ENCODE peak calls at places on chromosomes 13 and 19, in six cellular contexts. K is epithelial cell of prostate; W is A549; L is GM23338; R is left ventricle myocardium inferior; N is activated CD4-positive, alpha-beta T cell treated with anti-CD3 and anti-CD28 coated beads, Interleukin-2, amount 10 ng/mL, durations not matched to agents 7 days and 5 days. O is an unnamed sample.

GRCh38 chr19:17246681-17247425 is 1.1 kb upstream of the NR2F6 start:
- DNase-seq in K (no peak), W (no peak), L (peak; percentile 59), R (peak; percentile 49), N (no peak), O (no peak)

GRCh38 chr13:107258599-107259187 is 690.8 kb upstream of the ARGLU1 start:
- DNase-seq in K (peak; percentile 83), W (no peak), L (no peak), R (no peak), N (no peak), O (peak; percentile 75)

GRCh38 chr13:99122171-99122570 is 78.5 kb upstream of the UBAC2 start:
- DNase-seq in K (no peak), W (no peak), L (no peak), R (no peak), N (no peak), O (peak; percentile 45)

GRCh38 chr19:17530586-17530985 is 19.1 kb downstream of the PGLS start:
- DNase-seq in K (no peak), W (no peak), L (peak; percentile 73), R (no peak), N (no peak), O (no peak)

GRCh38 chr19:17205237-17206140 is 9.7 kb upstream of the USE1 start:
- DNase-seq in K (no peak), W (peak; percentile 57), L (peak; percentile 90), R (peak; percentile 47), N (peak; percentile 69), O (no peak)

GRCh38 chr13:43567608-43568007 is 219.2 kb downstream of the ENOX1 start:
- DNase-seq in K (no peak), W (no peak), L (no peak), R (no peak), N (no peak), O (no peak)

GRCh38 chr13:58960909-58961308 is 1202.8 kb downstream of the DIAPH3 start:
- DNase-seq in K (no peak), W (no peak), L (peak; percentile 45), R (no peak), N (no peak), O (no peak)

GRCh38 chr13:32538234-32538620 is 368 bp downstream of the N4BP2L2 start:
- DNase-seq in K (peak; percentile 10), W (peak; percentile 8), L (no peak), R (peak; percentile 18), N (no peak), O (no peak)

GRCh38 chr13:104592127-104592526 is 1525.9 kb upstream of the SLC10A2 start:
- DNase-seq in K (peak; percentile 33), W (no peak), L (no peak), R (no peak), N (no peak), O (no peak)

GRCh38 chr13:44967656-44968451 is 21.4 kb downstream of the NUFIP1 start:
- DNase-seq in K (no peak), W (no peak), L (no peak), R (no peak), N (no peak), O (no peak)

GRCh38 chr19:46984077-46985010 is 35.3 kb upstream of the NPAS1 start:
- DNase-seq in K (peak; percentile 16), W (peak; percentile 59), L (no peak), R (peak; percentile 61), N (no peak), O (no peak)

GRCh38 chr19:14476663-14477401 is 1.7 kb upstream of the PTGER1 start:
- DNase-seq in K (peak; percentile 39), W (peak; percentile 65), L (no peak), R (no peak), N (no peak), O (no peak)

GRCh38 chr13:31161583-31162150 is at the start of gene HSPH1:
- DNase-seq in K (peak; percentile 92), W (peak; percentile 82), L (peak; percentile 98), R (peak; percentile 99), N (peak; percentile 99), O (peak; percentile 98)

GRCh38 chr19:18291590-18292459 is 10.4 kb upstream of the JUND start:
- DNase-seq in K (no peak), W (peak; percentile 65), L (peak; percentile 86), R (peak; percentile 86), N (peak; percentile 84), O (peak; percentile 87)

GRCh38 chr19:18468517-18468916 is 30.6 kb upstream of the ISYNA1 start:
- DNase-seq in K (no peak), W (no peak), L (no peak), R (no peak), N (no peak), O (no peak)

GRCh38 chr13:110444226-110444653 is 117.3 kb downstream of the RAB20 start:
- DNase-seq in K (no peak), W (no peak), L (no peak), R (peak; percentile 31), N (no peak), O (peak; percentile 79)

GRCh38 chr19:45769821-45770191 is 754 bp upstream of the SIX5 start:
- DNase-seq in K (no peak), W (peak; percentile 41), L (peak; percentile 44), R (no peak), N (peak; percentile 62), O (no peak)

GRCh38 chr19:51799311-51799997 is 4.5 kb downstream of the FPR3 start:
- DNase-seq in K (peak; percentile 76), W (no peak), L (no peak), R (peak; percentile 89), N (no peak), O (peak; percentile 61)

GRCh38 chr13:112722433-112723250 is 32.8 kb downstream of the ATP11A start:
- DNase-seq in K (no peak), W (peak; percentile 61), L (peak; percentile 44), R (peak; percentile 55), N (no peak), O (peak; percentile 62)

GRCh38 chr13:76038920-76039716 is 403.0 kb downstream of the LMO7 start:
- DNase-seq in K (no peak), W (no peak), L (peak; percentile 72), R (no peak), N (no peak), O (no peak)

GRCh38 chr13:110910013-110910890 is 4.6 kb downstream of the ANKRD10 start:
- DNase-seq in K (no peak), W (no peak), L (no peak), R (no peak), N (no peak), O (peak; percentile 55)

GRCh38 chr13:26601669-26602068 is 44.2 kb downstream of the WASF3 start:
- DNase-seq in K (no peak), W (no peak), L (no peak), R (no peak), N (peak; percentile 39), O (no peak)

GRCh38 chr13:107031691-107032090 is 463.8 kb upstream of the ARGLU1 start:
- DNase-seq in K (no peak), W (no peak), L (no peak), R (no peak), N (no peak), O (no peak)

GRCh38 chr13:113118328-113119021 is 4.1 kb upstream of the F10 start:
- DNase-seq in K (no peak), W (no peak), L (no peak), R (no peak), N (no peak), O (no peak)

GRCh38 chr19:801030-801860 is 4.0 kb downstream of the PTBP1 start:
- DNase-seq in K (no peak), W (no peak), L (peak; percentile 15), R (peak; percentile 88), N (no peak), O (peak; percentile 47)

GRCh38 chr19:51339313-51339686 is 2.6 kb downstream of the VSIG10L start:
- DNase-seq in K (no peak), W (peak; percentile 55), L (peak; percentile 91), R (no peak), N (no peak), O (no peak)

GRCh38 chr13:100443278-100443997 is 145.2 kb downstream of the GGACT start:
- DNase-seq in K (no peak), W (no peak), L (no peak), R (no peak), N (no peak), O (no peak)

GRCh38 chr19:52673014-52673413 is 34.9 kb upstream of the ZNF83 start:
- DNase-seq in K (no peak), W (no peak), L (no peak), R (no peak), N (no peak), O (no peak)

GRCh38 chr19:4597975-4598671 is 38.6 kb upstream of the SEMA6B start:
- DNase-seq in K (no peak), W (peak; percentile 78), L (peak; percentile 87), R (no peak), N (peak; percentile 47), O (no peak)

GRCh38 chr19:2680808-2681207 is 21.7 kb downstream of the GNG7 start:
- DNase-seq in K (no peak), W (no peak), L (no peak), R (no peak), N (no peak), O (no peak)

GRCh38 chr19:17004386-17004785 is 22.2 kb downstream of the CPAMD8 start:
- DNase-seq in K (no peak), W (no peak), L (no peak), R (no peak), N (no peak), O (no peak)

GRCh38 chr19:21256722-21257121 is 72.5 kb downstream of the ZNF708 start:
- DNase-seq in K (peak; percentile 36), W (peak; percentile 20), L (peak; percentile 91), R (no peak), N (no peak), O (no peak)

GRCh38 chr19:50791594-50792245 is 1.5 kb downstream of the ACP4 start:
- DNase-seq in K (no peak), W (no peak), L (no peak), R (no peak), N (no peak), O (no peak)

GRCh38 chr19:45455707-45456499 is 11.9 kb upstream of the FOSB start:
- DNase-seq in K (peak; percentile 96), W (peak; percentile 98), L (peak; percentile 91), R (peak; percentile 85), N (no peak), O (peak; percentile 99)

GRCh38 chr19:16726916-16727315 is 7.3 kb downstream of the NWD1 start:
- DNase-seq in K (no peak), W (no peak), L (no peak), R (no peak), N (no peak), O (no peak)

GRCh38 chr13:67574320-67575233 is 344.4 kb upstream of the PCDH9 start:
- DNase-seq in K (no peak), W (no peak), L (no peak), R (no peak), N (no peak), O (no peak)